ENCODE peak calls at places on chromosomes 7 and 10, in seven cellular contexts. One of them, this sample, is unnamed.

GRCh38 chr7:130095812-130096211 is 25.5 kb downstream of the KLHDC10 start:
- DNase-seq in AG04450: peak; percentile 32
- DNase-seq in left ventricle myocardium inferior: no peak
- DNase-seq in ascending aorta: no peak
- DNase-seq in A673: no peak
- DNase-seq in dorsolateral prefrontal cortex: no peak
- DNase-seq in suprapubic skin: no peak
- DNase-seq in this sample: no peak

GRCh38 chr10:124403548-124403947 is 15.2 kb downstream of the OAT start:
- DNase-seq in left ventricle myocardium inferior: no peak
- DNase-seq in A673: peak; percentile 88
- DNase-seq in dorsolateral prefrontal cortex: no peak
- DNase-seq in suprapubic skin: no peak
- DNase-seq in ascending aorta: no peak
- DNase-seq in AG04450: peak; percentile 45
- DNase-seq in this sample: no peak

GRCh38 chr7:82183633-82184032 is 259.9 kb downstream of the CACNA2D1 start:
- DNase-seq in left ventricle myocardium inferior: no peak
- DNase-seq in A673: peak; percentile 29
- DNase-seq in AG04450: no peak
- DNase-seq in dorsolateral prefrontal cortex: no peak
- DNase-seq in ascending aorta: no peak
- DNase-seq in suprapubic skin: no peak
- DNase-seq in this sample: no peak

GRCh38 chr7:79452032-79452494 is 1.4 kb downstream of the MAGI2 start:
- DNase-seq in suprapubic skin: peak; percentile 92
- DNase-seq in ascending aorta: peak; percentile 64
- DNase-seq in dorsolateral prefrontal cortex: peak; percentile 83
- DNase-seq in A673: peak; percentile 7
- DNase-seq in AG04450: peak; percentile 53
- DNase-seq in left ventricle myocardium inferior: peak; percentile 83
- DNase-seq in this sample: peak; percentile 85

GRCh38 chr10:35359056-35359455 is 22.7 kb downstream of the CCNY start:
- DNase-seq in suprapubic skin: no peak
- DNase-seq in left ventricle myocardium inferior: no peak
- DNase-seq in dorsolateral prefrontal cortex: no peak
- DNase-seq in ascending aorta: no peak
- DNase-seq in AG04450: no peak
- DNase-seq in A673: no peak
- DNase-seq in this sample: no peak

GRCh38 chr7:23470290-23471089 is at the start of gene IGF2BP3:
- DNase-seq in dorsolateral prefrontal cortex: no peak
- DNase-seq in ascending aorta: no peak
- DNase-seq in left ventricle myocardium inferior: no peak
- DNase-seq in AG04450: peak; percentile 89
- DNase-seq in A673: peak; percentile 99
- DNase-seq in suprapubic skin: no peak
- DNase-seq in this sample: no peak

GRCh38 chr10:33279276-33279675 is 55.2 kb downstream of the NRP1 start:
- DNase-seq in dorsolateral prefrontal cortex: no peak
- DNase-seq in ascending aorta: no peak
- DNase-seq in left ventricle myocardium inferior: no peak
- DNase-seq in AG04450: no peak
- DNase-seq in A673: no peak
- DNase-seq in suprapubic skin: no peak
- DNase-seq in this sample: no peak

GRCh38 chr7:41695661-41696322 is 7.1 kb downstream of the INHBA start:
- DNase-seq in dorsolateral prefrontal cortex: no peak
- DNase-seq in suprapubic skin: no peak
- DNase-seq in AG04450: peak; percentile 72
- DNase-seq in A673: no peak
- DNase-seq in ascending aorta: no peak
- DNase-seq in left ventricle myocardium inferior: no peak
- DNase-seq in this sample: no peak

GRCh38 chr7:87875151-87876039 is 765 bp downstream of the SLC25A40 start:
- DNase-seq in left ventricle myocardium inferior: peak; percentile 31
- DNase-seq in A673: no peak
- DNase-seq in suprapubic skin: no peak
- DNase-seq in dorsolateral prefrontal cortex: no peak
- DNase-seq in AG04450: no peak
- DNase-seq in ascending aorta: no peak
- DNase-seq in this sample: no peak

GRCh38 chr10:35448687-35449662 is 112.7 kb downstream of the CCNY start:
- DNase-seq in suprapubic skin: no peak
- DNase-seq in left ventricle myocardium inferior: no peak
- DNase-seq in A673: peak; percentile 68
- DNase-seq in ascending aorta: no peak
- DNase-seq in dorsolateral prefrontal cortex: no peak
- DNase-seq in AG04450: no peak
- DNase-seq in this sample: no peak

GRCh38 chr10:88440541-88440940 is 142.6 kb downstream of the RNLS start:
- DNase-seq in left ventricle myocardium inferior: no peak
- DNase-seq in AG04450: no peak
- DNase-seq in dorsolateral prefrontal cortex: no peak
- DNase-seq in ascending aorta: no peak
- DNase-seq in suprapubic skin: no peak
- DNase-seq in A673: no peak
- DNase-seq in this sample: no peak

GRCh38 chr7:153886121-153886505 is 166.1 kb upstream of the DPP6 start:
- DNase-seq in suprapubic skin: no peak
- DNase-seq in ascending aorta: no peak
- DNase-seq in dorsolateral prefrontal cortex: peak; percentile 26
- DNase-seq in left ventricle myocardium inferior: no peak
- DNase-seq in AG04450: no peak
- DNase-seq in A673: no peak
- DNase-seq in this sample: no peak

GRCh38 chr7:47568569-47568968 is 13.3 kb downstream of the TNS3 start:
- DNase-seq in dorsolateral prefrontal cortex: peak; percentile 13
- DNase-seq in suprapubic skin: no peak
- DNase-seq in AG04450: no peak
- DNase-seq in A673: no peak
- DNase-seq in left ventricle myocardium inferior: peak; percentile 55
- DNase-seq in ascending aorta: no peak
- DNase-seq in this sample: peak; percentile 57

GRCh38 chr10:1420663-1421362 is 316.5 kb downstream of the ADARB2 start:
- DNase-seq in AG04450: no peak
- DNase-seq in ascending aorta: no peak
- DNase-seq in dorsolateral prefrontal cortex: peak; percentile 12
- DNase-seq in A673: peak; percentile 68
- DNase-seq in suprapubic skin: no peak
- DNase-seq in left ventricle myocardium inferior: no peak
- DNase-seq in this sample: peak; percentile 65

GRCh38 chr10:43227911-43228782 is 38.7 kb downstream of the RASGEF1A start:
- DNase-seq in ascending aorta: no peak
- DNase-seq in suprapubic skin: peak; percentile 70
- DNase-seq in dorsolateral prefrontal cortex: peak; percentile 2
- DNase-seq in left ventricle myocardium inferior: peak; percentile 7
- DNase-seq in A673: no peak
- DNase-seq in AG04450: no peak
- DNase-seq in this sample: peak; percentile 30

GRCh38 chr10:131983780-131984179 is 2.1 kb upstream of the BNIP3 start:
- DNase-seq in dorsolateral prefrontal cortex: no peak
- DNase-seq in ascending aorta: no peak
- DNase-seq in left ventricle myocardium inferior: no peak
- DNase-seq in AG04450: peak; percentile 93
- DNase-seq in suprapubic skin: no peak
- DNase-seq in A673: no peak
- DNase-seq in this sample: no peak

GRCh38 chr7:116653204-116653603 is 18.8 kb upstream of the MET start:
- DNase-seq in AG04450: peak; percentile 29
- DNase-seq in A673: no peak
- DNase-seq in suprapubic skin: no peak
- DNase-seq in dorsolateral prefrontal cortex: no peak
- DNase-seq in ascending aorta: no peak
- DNase-seq in left ventricle myocardium inferior: no peak
- DNase-seq in this sample: no peak

GRCh38 chr10:14837756-14838581 is at the start of the genes CDNF, HSPA14 and MSANTD7:
- DNase-seq in suprapubic skin: peak; percentile 99
- DNase-seq in left ventricle myocardium inferior: peak; percentile 99
- DNase-seq in AG04450: peak; percentile 99
- DNase-seq in ascending aorta: peak; percentile 92
- DNase-seq in dorsolateral prefrontal cortex: peak; percentile 99
- DNase-seq in A673: peak; percentile 100
- DNase-seq in this sample: peak; percentile 99

GRCh38 chr7:139541600-139542307 is 18.3 kb downstream of the CLEC2L start:
- DNase-seq in AG04450: no peak
- DNase-seq in ascending aorta: no peak
- DNase-seq in dorsolateral prefrontal cortex: no peak
- DNase-seq in A673: no peak
- DNase-seq in suprapubic skin: no peak
- DNase-seq in left ventricle myocardium inferior: no peak
- DNase-seq in this sample: no peak

GRCh38 chr7:150820578-150821198 is 20.1 kb downstream of the TMEM176A start:
- DNase-seq in dorsolateral prefrontal cortex: no peak
- DNase-seq in suprapubic skin: no peak
- DNase-seq in left ventricle myocardium inferior: no peak
- DNase-seq in AG04450: no peak
- DNase-seq in A673: no peak
- DNase-seq in ascending aorta: no peak
- DNase-seq in this sample: no peak

GRCh38 chr7:150823484-150824126 is 23.0 kb downstream of the TMEM176A start:
- DNase-seq in ascending aorta: no peak
- DNase-seq in dorsolateral prefrontal cortex: no peak
- DNase-seq in suprapubic skin: no peak
- DNase-seq in left ventricle myocardium inferior: no peak
- DNase-seq in A673: no peak
- DNase-seq in AG04450: no peak
- DNase-seq in this sample: no peak

GRCh38 chr7:150824379-150825177 is 24.0 kb downstream of the TMEM176A start:
- DNase-seq in A673: no peak
- DNase-seq in ascending aorta: no peak
- DNase-seq in left ventricle myocardium inferior: no peak
- DNase-seq in AG04450: no peak
- DNase-seq in dorsolateral prefrontal cortex: no peak
- DNase-seq in suprapubic skin: no peak
- DNase-seq in this sample: no peak

GRCh38 chr7:150820148-150820547 is 19.6 kb downstream of the TMEM176A start:
- DNase-seq in dorsolateral prefrontal cortex: no peak
- DNase-seq in A673: no peak
- DNase-seq in suprapubic skin: no peak
- DNase-seq in AG04450: no peak
- DNase-seq in ascending aorta: no peak
- DNase-seq in left ventricle myocardium inferior: no peak
- DNase-seq in this sample: no peak

GRCh38 chr7:150823010-150823409 is 22.4 kb downstream of the TMEM176A start:
- DNase-seq in left ventricle myocardium inferior: no peak
- DNase-seq in A673: no peak
- DNase-seq in AG04450: no peak
- DNase-seq in dorsolateral prefrontal cortex: no peak
- DNase-seq in ascending aorta: no peak
- DNase-seq in suprapubic skin: no peak
- DNase-seq in this sample: no peak
- H3K27me3 ChIP-seq in left ventricle myocardium inferior: no peaks in the 10 kb centered on the region
- H3K27me3 ChIP-seq in A673: no peaks in the 10 kb centered on the region
- H3K27me3 ChIP-seq in AG04450: no peaks in the 10 kb centered on the region
- H3K27me3 ChIP-seq in dorsolateral prefrontal cortex: no peaks in the 10 kb centered on the region
- H3K27me3 ChIP-seq in ascending aorta: no peaks in the 10 kb centered on the region
- H3K27me3 ChIP-seq in suprapubic skin: no peaks in the 10 kb centered on the region
- H3K27me3 ChIP-seq in this sample: no peaks in the 10 kb centered on the region

DNA sequence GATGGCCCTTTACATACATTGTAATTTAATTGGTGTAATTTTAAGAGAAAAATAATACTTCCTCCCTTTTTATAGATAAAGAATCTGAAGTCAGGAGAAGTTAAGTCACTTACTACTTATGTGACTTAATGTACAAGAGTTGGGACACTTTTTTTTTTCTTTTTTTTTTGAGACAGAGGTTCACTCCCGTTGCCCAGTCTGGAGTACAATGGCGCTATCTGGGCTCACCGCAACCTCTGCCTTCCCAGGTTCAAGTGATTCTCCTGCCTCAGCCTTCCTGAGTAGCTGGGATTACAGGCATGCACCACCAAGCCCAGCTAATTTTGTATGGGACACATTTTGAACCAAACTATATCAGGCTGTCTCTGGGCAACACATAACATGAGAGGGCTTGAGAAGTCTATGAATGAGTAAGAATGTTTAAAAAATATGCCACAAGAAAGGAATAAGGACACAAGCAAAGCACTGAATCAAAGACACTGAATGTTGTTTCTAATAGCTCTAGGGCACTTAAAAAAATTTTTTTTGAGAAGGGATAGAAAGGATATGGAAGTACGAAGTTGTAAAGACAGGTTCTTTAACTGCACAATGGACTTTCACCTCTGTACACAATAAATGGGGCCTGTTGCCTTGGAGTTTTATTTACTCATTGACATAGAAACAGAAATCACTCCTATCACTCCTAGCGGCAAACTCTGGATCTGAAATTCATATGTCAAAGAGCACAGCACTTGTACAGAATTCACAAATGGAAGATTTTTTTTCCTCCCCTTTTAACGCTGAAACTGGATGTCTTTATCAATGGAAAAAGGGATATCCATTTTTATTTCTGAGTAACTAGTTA is 18.5 kb downstream of the NT5C3A start:
- DNase-seq in left ventricle myocardium inferior: no peak
- DNase-seq in A673: no peak
- DNase-seq in suprapubic skin: no peak
- DNase-seq in AG04450: no peak
- DNase-seq in dorsolateral prefrontal cortex: no peak
- DNase-seq in ascending aorta: no peak
- DNase-seq in this sample: no peak
- TF ChIP-seq CTCF in left ventricle myocardium inferior: peak; percentile 51
- TF ChIP-seq CTCF in A673: no peak
- TF ChIP-seq CTCF in suprapubic skin: no peak
- TF ChIP-seq CTCF in AG04450: no peak
- TF ChIP-seq CTCF in dorsolateral prefrontal cortex: no peak
- TF ChIP-seq CTCF in ascending aorta: no peak
- TF ChIP-seq CTCF in this sample: peak; percentile 11

GRCh38 chr10:77969029-77969635 is 42.6 kb upstream of the DLG5 start:
- DNase-seq in left ventricle myocardium inferior: no peak
- DNase-seq in A673: no peak
- DNase-seq in dorsolateral prefrontal cortex: no peak
- DNase-seq in suprapubic skin: no peak
- DNase-seq in ascending aorta: no peak
- DNase-seq in AG04450: no peak
- DNase-seq in this sample: no peak
- H3K27ac ChIP-seq in left ventricle myocardium inferior: no peak overlapping the region
- H3K27ac ChIP-seq in A673: no peak overlapping the region
- H3K27ac ChIP-seq in dorsolateral prefrontal cortex: no peak overlapping the region
- H3K27ac ChIP-seq in suprapubic skin: no peak overlapping the region
- H3K27ac ChIP-seq in ascending aorta: peak overlapping the region; percentile 56
- H3K27ac ChIP-seq in AG04450: no peak overlapping the region
- H3K27ac ChIP-seq in this sample: no peak overlapping the region

DNA sequence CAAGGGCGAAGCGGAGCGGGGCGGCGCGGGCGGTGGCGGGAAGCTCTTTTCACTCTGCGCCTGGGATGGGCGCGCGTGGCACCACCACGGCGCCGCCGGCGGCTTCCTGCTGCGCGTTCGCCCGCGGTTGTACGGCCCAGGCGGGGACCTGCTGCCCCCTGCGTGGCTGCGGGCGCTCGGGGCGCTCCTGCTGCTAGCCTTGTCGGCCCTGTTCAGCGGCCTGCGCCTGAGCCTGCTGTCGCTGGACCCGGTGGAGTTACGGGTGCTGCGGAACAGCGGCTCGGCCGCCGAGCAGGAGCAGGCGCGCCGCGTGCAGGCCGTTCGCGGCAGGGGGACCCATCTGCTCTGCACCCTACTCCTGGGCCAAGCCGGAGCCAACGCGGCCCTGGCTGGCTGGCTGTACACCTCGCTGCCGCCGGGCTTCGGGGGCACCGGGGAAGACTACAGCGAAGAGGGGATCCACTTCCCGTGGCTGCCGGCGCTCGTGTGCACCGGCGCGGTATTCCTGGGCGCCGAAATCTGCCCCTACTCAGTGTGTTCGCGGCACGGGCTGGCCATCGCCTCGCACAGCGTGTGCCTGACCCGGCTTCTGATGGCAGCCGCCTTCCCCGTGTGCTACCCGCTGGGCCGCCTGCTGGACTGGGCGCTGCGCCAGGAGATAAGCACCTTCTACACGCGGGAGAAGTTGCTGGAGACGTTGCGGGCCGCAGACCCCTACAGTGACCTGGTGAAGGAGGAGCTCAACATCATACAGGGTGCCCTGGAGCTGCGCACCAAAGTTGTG is 927 bp downstream of the CNNM1 start:
- DNase-seq in left ventricle myocardium inferior: no peak
- DNase-seq in ascending aorta: no peak
- DNase-seq in A673: peak; percentile 18
- DNase-seq in AG04450: no peak
- DNase-seq in suprapubic skin: no peak
- DNase-seq in dorsolateral prefrontal cortex: peak; percentile 64
- DNase-seq in this sample: peak; percentile 56
- H3K27me3 ChIP-seq in left ventricle myocardium inferior: peaks cover 78% of the 10 kb centered on the region
- H3K27me3 ChIP-seq in ascending aorta: no peaks in the 10 kb centered on the region
- H3K27me3 ChIP-seq in A673: peaks cover 58% of the 10 kb centered on the region
- H3K27me3 ChIP-seq in AG04450: peaks cover 22% of the 10 kb centered on the region
- H3K27me3 ChIP-seq in suprapubic skin: peaks cover 33% of the 10 kb centered on the region
- H3K27me3 ChIP-seq in dorsolateral prefrontal cortex: peaks cover 9% of the 10 kb centered on the region
- H3K27me3 ChIP-seq in this sample: peaks cover 45% of the 10 kb centered on the region